ENCODE peak calls at places on chromosomes 13 and 19, in seven cellular contexts. P, W, T, G, C, R and L are unnamed samples.

GRCh38 chr13:62747629-62748028 is 1332.0 kb upstream of the PCDH20 start:
- DNase-seq in C (no peak), W (no peak), P (no peak), R (no peak), T (no peak), G (no peak), L (peak)

GRCh38 chr19:35549174-35549788 is 3.9 kb downstream of the TMEM147 start:
- DNase-seq in R (no peak), T (no peak), C (peak), P (no peak), G (peak), W (peak), L (peak)

GRCh38 chr19:49468746-49469447 is 5.1 kb upstream of the FLT3LG start:
- DNase-seq in R (peak), T (no peak), W (peak), G (peak), P (no peak), C (peak), L (no peak)

GRCh38 chr19:18202759-18203407 is 959 bp downstream of the RAB3A start:
- DNase-seq in C (peak), R (peak), G (no peak), W (no peak), P (no peak), T (no peak), L (no peak)

GRCh38 chr19:29694669-29695627 is 20.1 kb downstream of the C19orf12 start:
- DNase-seq in R (peak), C (peak), G (peak), P (peak), W (peak), T (no peak), L (no peak)

GRCh38 chr13:34255695-34256094 is 437.7 kb downstream of the RFC3 start:
- DNase-seq in P (no peak), T (no peak), W (no peak), C (no peak), R (no peak), G (no peak), L (no peak)

GRCh38 chr13:84139561-84140158 is 257.4 kb upstream of the SLITRK1 start:
- DNase-seq in R (no peak), W (no peak), G (no peak), C (no peak), P (no peak), T (no peak), L (no peak)

GRCh38 chr19:4380254-4380727 is 20.1 kb downstream of the SH3GL1 start:
- DNase-seq in G (no peak), R (no peak), T (no peak), C (no peak), W (peak), P (no peak), L (no peak)

GRCh38 chr13:56393549-56393948 is 747.2 kb upstream of the PRR20A start:
- DNase-seq in W (no peak), G (no peak), T (no peak), C (no peak), R (no peak), P (no peak), L (no peak)

GRCh38 chr13:101654916-101655315 is 202.4 kb downstream of the ITGBL1 start:
- DNase-seq in W (no peak), G (no peak), T (no peak), P (no peak), R (no peak), C (no peak), L (no peak)